ENCODE peak calls at places on chromosomes 11 and 22, in five cellular contexts. F is tibial artery; E is CD8-positive, alpha-beta memory T cell; T is sigmoid colon; C is lower lobe of right lung. Q is an unnamed sample.

GRCh38 chr11:66976048-66976467 is 954 bp downstream of the C11orf86 start:
- DNase-seq in T (no peak), F (no peak), E (no peak), C (no peak), Q (no peak)

GRCh38 chr11:119876841-119877240 is 147.8 kb upstream of the NECTIN1 start:
- DNase-seq in F (no peak), C (peak), T (no peak), E (no peak), Q (no peak)

GRCh38 chr11:74138572-74138971 is 32.2 kb downstream of the C2CD3 start:
- DNase-seq in F (no peak), C (no peak), T (no peak), E (no peak), Q (no peak)

GRCh38 chr11:61757213-61757862 is 4.9 kb downstream of the MYRF start:
- DNase-seq in E (no peak), F (no peak), T (no peak), C (no peak), Q (no peak)

GRCh38 chr11:116602637-116602942 is 170.2 kb downstream of the BUD13 start:
- DNase-seq in C (no peak), E (no peak), F (no peak), T (no peak), Q (peak)

GRCh38 chr11:57566564-57567209 is 785 bp downstream of the UBE2L6 start:
- DNase-seq in E (no peak), T (no peak), C (no peak), F (no peak), Q (no peak)

GRCh38 chr22:47837703-47838102 is 1075.3 kb downstream of the TBC1D22A start:
- DNase-seq in C (no peak), T (no peak), E (no peak), F (no peak), Q (no peak)

GRCh38 chr11:18775492-18776292 is 15.9 kb downstream of the PTPN5 start:
- DNase-seq in E (peak), T (no peak), F (no peak), C (peak), Q (no peak)

GRCh38 chr11:75351541-75352416 is at the start of gene ARRB1:
- DNase-seq in F (peak), T (peak), C (peak), E (peak), Q (no peak)

GRCh38 chr11:14687456-14687855 is 43.9 kb downstream of the PDE3B start:
- DNase-seq in T (no peak), F (no peak), C (no peak), E (no peak), Q (no peak)

GRCh38 chr11:130601141-130601540 is 152.7 kb downstream of the ADAMTS15 start:
- DNase-seq in E (no peak), F (peak), C (no peak), T (peak), Q (peak)

GRCh38 chr11:27722117-27722844 is 22.0 kb upstream of the BDNF start:
- DNase-seq in T (no peak), C (no peak), F (no peak), E (no peak), Q (no peak)

GRCh38 chr11:48037709-48038468 is 57.5 kb downstream of the PTPRJ start:
- DNase-seq in T (no peak), C (no peak), E (no peak), F (no peak), Q (no peak)

GRCh38 chr11:92594251-92594650 is 369.6 kb downstream of the FAT3 start:
- DNase-seq in C (no peak), T (no peak), E (no peak), F (no peak), Q (no peak)

GRCh38 chr11:110453684-110454354 is 24.1 kb downstream of the FDX1 start:
- DNase-seq in T (no peak), E (no peak), C (no peak), F (no peak), Q (no peak)

GRCh38 chr22:27032121-27032761 is 374.9 kb downstream of the MIAT start:
- DNase-seq in F (peak), T (peak), C (no peak), E (no peak), Q (no peak)

GRCh38 chr11:13280323-13280722 is 2.7 kb downstream of the BMAL1 start:
- DNase-seq in C (no peak), F (no peak), E (no peak), T (no peak), Q (no peak)

GRCh38 chr11:57479925-57480324 is 19.6 kb downstream of the RTN4RL2 start:
- DNase-seq in F (no peak), C (no peak), T (no peak), E (no peak), Q (no peak)

GRCh38 chr11:65420506-65421203 is 1.9 kb upstream of the NEAT1 start:
- DNase-seq in F (no peak), C (peak), T (no peak), E (no peak), Q (no peak)
- H3K4me3 ChIP-seq in F (peak), C (peak), T (peak), E (peak), Q (peak)

GRCh38 chr22:20198527-20199319 is 47.9 kb upstream of the CCDC188 start:
- DNase-seq in F (no peak), T (no peak), C (no peak), E (no peak), Q (no peak)
- H3K4me3 ChIP-seq in F (no peak), T (no peak), C (no peak), E (no peak), Q (no peak)

DNA sequence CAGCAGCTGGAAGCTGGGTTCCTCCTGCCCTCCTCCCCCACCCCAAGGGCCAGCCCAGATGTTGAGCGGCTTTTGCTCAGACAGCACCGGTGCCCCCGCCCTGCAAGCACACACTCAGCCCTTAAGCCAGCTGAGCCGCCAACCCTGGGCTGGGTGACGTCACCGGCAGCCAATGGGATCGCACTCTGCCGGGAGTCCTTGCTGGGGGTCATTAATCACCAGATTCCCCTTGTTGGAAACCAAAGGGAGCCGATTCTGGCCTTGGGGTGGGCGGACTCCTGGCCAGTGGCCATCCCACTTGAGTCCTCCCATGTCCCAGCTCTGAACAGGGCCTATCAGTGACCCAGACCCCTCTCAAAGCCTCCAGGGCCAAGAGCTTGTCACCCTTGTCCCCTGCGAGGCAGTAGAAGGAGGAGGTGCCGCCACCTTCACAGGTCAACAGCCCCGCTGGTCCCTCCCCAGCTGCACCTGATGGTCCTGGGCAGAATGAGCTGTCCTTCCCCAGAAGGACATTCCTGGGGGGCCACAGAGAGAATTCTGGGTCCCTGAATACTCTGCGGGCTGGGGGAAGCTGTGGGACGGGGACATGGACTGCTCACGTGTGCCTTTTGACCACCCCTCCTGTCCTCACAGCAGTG is 7.4 kb downstream of the DUSP8 start:
- DNase-seq in F (peak), E (no peak), T (peak), C (no peak), Q (peak)
- H3K4me3 ChIP-seq in F (no peak), E (no peak), T (no peak), C (no peak), Q (no peak)

GRCh38 chr11:134440851-134441645 is 29.0 kb upstream of the B3GAT1 start:
- DNase-seq in T (peak), F (no peak), C (no peak), E (no peak), Q (no peak)
- H3K4me3 ChIP-seq in T (no peak), F (no peak), C (no peak), E (no peak), Q (no peak)

DNA sequence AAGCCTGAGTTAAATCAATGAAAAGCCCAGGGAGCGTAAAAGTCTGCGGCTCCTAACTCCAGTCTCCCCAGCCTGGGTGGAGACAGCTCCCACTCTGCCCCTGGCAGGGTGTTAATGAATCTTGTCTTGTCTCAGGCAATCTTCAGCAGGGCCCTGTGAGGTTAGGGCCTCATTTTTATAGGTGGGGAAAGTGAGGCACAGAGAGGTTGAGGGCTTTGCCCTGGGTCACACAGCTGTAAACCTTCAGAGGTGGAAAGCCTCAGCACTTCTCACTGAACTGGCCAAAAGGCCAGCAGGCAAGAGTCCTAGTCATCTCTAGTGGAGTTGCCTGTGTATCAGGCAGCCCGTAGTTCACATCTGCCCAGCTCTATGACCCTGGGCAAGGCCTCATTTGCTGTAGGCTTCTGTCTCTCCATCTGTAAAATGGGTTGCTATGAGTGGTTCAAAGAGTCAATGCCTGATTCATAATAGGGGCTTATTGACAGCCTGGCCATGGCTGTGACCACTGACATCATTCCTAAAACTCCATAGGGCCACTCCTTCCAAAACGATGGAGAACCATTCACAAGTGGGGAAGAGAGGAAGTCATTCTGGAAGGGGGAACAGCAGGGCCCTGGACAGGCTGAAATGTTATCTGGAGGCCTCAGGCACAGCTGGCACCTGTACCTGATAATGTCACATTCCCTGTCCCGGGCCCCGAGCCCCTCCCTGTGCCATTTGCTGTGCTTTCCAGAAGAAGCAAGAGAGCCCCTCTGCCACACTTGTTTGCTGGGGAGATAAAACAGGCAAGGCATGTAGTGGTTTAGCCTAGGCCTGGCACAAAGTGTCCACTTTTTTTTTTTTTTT is 6.0 kb downstream of the CBX7 start:
- DNase-seq in T (peak), E (no peak), C (no peak), F (peak), Q (no peak)
- H3K4me3 ChIP-seq in T (peak), E (peak), C (peak), F (peak), Q (peak)

Q was measured in suprapubic skin.